ENCODE peak calls at places on chromosome 10, in eight cellular contexts. One of them, this sample, is unnamed.

GRCh38 chr10:119090026-119090808 is 9.6 kb upstream of the EIF3A start:
- DNase-seq in astrocyte: no peak
- DNase-seq in breast epithelium: no peak
- DNase-seq in adrenal gland: no peak
- DNase-seq in CD4-positive, alpha-beta memory T cell: peak; percentile 79
- DNase-seq in adipocyte: no peak
- DNase-seq in psoas muscle: no peak
- DNase-seq in upper lobe of left lung: no peak
- DNase-seq in this sample: no peak

GRCh38 chr10:29200280-29200679 is 88.6 kb upstream of the LYZL1 start:
- DNase-seq in astrocyte: no peak
- DNase-seq in breast epithelium: no peak
- DNase-seq in adrenal gland: no peak
- DNase-seq in CD4-positive, alpha-beta memory T cell: no peak
- DNase-seq in adipocyte: peak; percentile 36
- DNase-seq in psoas muscle: no peak
- DNase-seq in upper lobe of left lung: no peak
- DNase-seq in this sample: no peak

GRCh38 chr10:335151-335800 is 200.0 kb downstream of the ZMYND11 start:
- DNase-seq in astrocyte: peak; percentile 11
- DNase-seq in breast epithelium: peak; percentile 28
- DNase-seq in adrenal gland: no peak
- DNase-seq in CD4-positive, alpha-beta memory T cell: no peak
- DNase-seq in adipocyte: no peak
- DNase-seq in psoas muscle: no peak
- DNase-seq in upper lobe of left lung: no peak
- DNase-seq in this sample: no peak

GRCh38 chr10:28179490-28180099 is 123.3 kb downstream of the MPP7 start:
- DNase-seq in astrocyte: peak; percentile 42
- DNase-seq in breast epithelium: no peak
- DNase-seq in adrenal gland: peak; percentile 40
- DNase-seq in CD4-positive, alpha-beta memory T cell: peak; percentile 54
- DNase-seq in adipocyte: peak; percentile 88
- DNase-seq in psoas muscle: no peak
- DNase-seq in upper lobe of left lung: no peak
- DNase-seq in this sample: peak; percentile 21

GRCh38 chr10:16965242-16965620 is 148.0 kb upstream of the RSU1 start:
- DNase-seq in astrocyte: no peak
- DNase-seq in breast epithelium: no peak
- DNase-seq in adrenal gland: no peak
- DNase-seq in CD4-positive, alpha-beta memory T cell: no peak
- DNase-seq in adipocyte: no peak
- DNase-seq in psoas muscle: no peak
- DNase-seq in upper lobe of left lung: no peak
- DNase-seq in this sample: no peak

GRCh38 chr10:118238573-118239240 is 103.4 kb downstream of the FAM204A start:
- DNase-seq in astrocyte: no peak
- DNase-seq in breast epithelium: no peak
- DNase-seq in adrenal gland: peak; percentile 38
- DNase-seq in CD4-positive, alpha-beta memory T cell: no peak
- DNase-seq in adipocyte: peak; percentile 14
- DNase-seq in psoas muscle: no peak
- DNase-seq in upper lobe of left lung: no peak
- DNase-seq in this sample: no peak

GRCh38 chr10:119006451-119007210 is 22.9 kb upstream of the NANOS1 start:
- DNase-seq in astrocyte: peak; percentile 99
- DNase-seq in breast epithelium: peak; percentile 72
- DNase-seq in adrenal gland: peak; percentile 93
- DNase-seq in CD4-positive, alpha-beta memory T cell: no peak
- DNase-seq in adipocyte: peak; percentile 96
- DNase-seq in psoas muscle: peak; percentile 75
- DNase-seq in upper lobe of left lung: no peak
- DNase-seq in this sample: no peak

GRCh38 chr10:42112331-42113157 is 525.8 kb downstream of the ZNF33B start:
- DNase-seq in astrocyte: no peak
- DNase-seq in breast epithelium: no peak
- DNase-seq in adrenal gland: no peak
- DNase-seq in CD4-positive, alpha-beta memory T cell: no peak
- DNase-seq in adipocyte: no peak
- DNase-seq in psoas muscle: no peak
- DNase-seq in upper lobe of left lung: peak; percentile 43
- DNase-seq in this sample: no peak

GRCh38 chr10:88281592-88282268 is 301.4 kb downstream of the RNLS start:
- DNase-seq in astrocyte: peak; percentile 87
- DNase-seq in breast epithelium: no peak
- DNase-seq in adrenal gland: no peak
- DNase-seq in CD4-positive, alpha-beta memory T cell: no peak
- DNase-seq in adipocyte: peak; percentile 70
- DNase-seq in psoas muscle: no peak
- DNase-seq in upper lobe of left lung: no peak
- DNase-seq in this sample: no peak

GRCh38 chr10:71279590-71280170 is 39.4 kb upstream of the SLC29A3 start:
- DNase-seq in astrocyte: no peak
- DNase-seq in breast epithelium: no peak
- DNase-seq in adrenal gland: no peak
- DNase-seq in CD4-positive, alpha-beta memory T cell: no peak
- DNase-seq in adipocyte: no peak
- DNase-seq in psoas muscle: no peak
- DNase-seq in upper lobe of left lung: peak; percentile 74
- DNase-seq in this sample: no peak

DNA sequence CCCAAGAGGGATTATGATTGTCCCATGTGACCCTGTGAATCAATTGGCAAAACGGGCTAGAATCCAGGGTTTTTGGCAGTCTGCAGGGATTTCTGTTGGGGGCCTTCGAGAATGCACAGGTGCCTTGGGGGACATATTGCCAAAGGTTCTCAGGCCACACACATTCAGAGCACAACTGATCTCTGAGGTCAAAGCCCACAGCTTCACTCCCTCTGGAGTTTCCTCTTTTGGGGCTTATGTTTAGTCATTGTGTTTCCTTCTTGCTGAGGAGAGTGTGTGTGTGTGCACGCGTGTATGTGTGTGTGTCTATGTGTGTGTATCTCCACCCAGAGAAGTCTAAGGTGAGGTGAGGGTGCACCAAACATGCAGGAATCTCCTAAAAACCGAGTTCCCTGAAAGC is 8.8 kb downstream of the PPIF start:
- DNase-seq in astrocyte: no peak
- DNase-seq in breast epithelium: no peak
- DNase-seq in adrenal gland: no peak
- DNase-seq in CD4-positive, alpha-beta memory T cell: no peak
- DNase-seq in adipocyte: no peak
- DNase-seq in psoas muscle: no peak
- DNase-seq in upper lobe of left lung: no peak
- DNase-seq in this sample: no peak
- H3K36me3 ChIP-seq in astrocyte: peaks cover 29% of the 10 kb centered on the region
- H3K36me3 ChIP-seq in breast epithelium: peaks cover 10% of the 10 kb centered on the region
- H3K36me3 ChIP-seq in adrenal gland: no peaks in the 10 kb centered on the region
- H3K36me3 ChIP-seq in CD4-positive, alpha-beta memory T cell: peaks cover 28% of the 10 kb centered on the region
- H3K36me3 ChIP-seq in adipocyte: peaks cover 53% of the 10 kb centered on the region
- H3K36me3 ChIP-seq in psoas muscle: peaks cover 3% of the 10 kb centered on the region
- H3K36me3 ChIP-seq in upper lobe of left lung: peaks cover 43% of the 10 kb centered on the region
- H3K36me3 ChIP-seq in this sample: peaks cover 17% of the 10 kb centered on the region

GRCh38 chr10:3077506-3077905 is 10.2 kb downstream of the PFKP start:
- DNase-seq in astrocyte: no peak
- DNase-seq in breast epithelium: no peak
- DNase-seq in adrenal gland: no peak
- DNase-seq in CD4-positive, alpha-beta memory T cell: no peak
- DNase-seq in adipocyte: no peak
- DNase-seq in psoas muscle: no peak
- DNase-seq in upper lobe of left lung: no peak
- DNase-seq in this sample: no peak

GRCh38 chr10:3076138-3076537 is 8.8 kb downstream of the PFKP start:
- DNase-seq in astrocyte: no peak
- DNase-seq in breast epithelium: no peak
- DNase-seq in adrenal gland: no peak
- DNase-seq in CD4-positive, alpha-beta memory T cell: no peak
- DNase-seq in adipocyte: no peak
- DNase-seq in psoas muscle: no peak
- DNase-seq in upper lobe of left lung: peak; percentile 65
- DNase-seq in this sample: no peak

GRCh38 chr10:3080608-3081007 is 13.3 kb downstream of the PFKP start:
- DNase-seq in astrocyte: no peak
- DNase-seq in breast epithelium: peak; percentile 20
- DNase-seq in adrenal gland: no peak
- DNase-seq in CD4-positive, alpha-beta memory T cell: no peak
- DNase-seq in adipocyte: no peak
- DNase-seq in psoas muscle: no peak
- DNase-seq in upper lobe of left lung: no peak
- DNase-seq in this sample: no peak

GRCh38 chr10:3074985-3075600 is 7.7 kb downstream of the PFKP start:
- DNase-seq in astrocyte: no peak
- DNase-seq in breast epithelium: no peak
- DNase-seq in adrenal gland: no peak
- DNase-seq in CD4-positive, alpha-beta memory T cell: no peak
- DNase-seq in adipocyte: no peak
- DNase-seq in psoas muscle: no peak
- DNase-seq in upper lobe of left lung: no peak
- DNase-seq in this sample: no peak

GRCh38 chr10:3077940-3078630 is 10.7 kb downstream of the PFKP start:
- DNase-seq in astrocyte: no peak
- DNase-seq in breast epithelium: peak; percentile 5
- DNase-seq in adrenal gland: no peak
- DNase-seq in CD4-positive, alpha-beta memory T cell: no peak
- DNase-seq in adipocyte: no peak
- DNase-seq in psoas muscle: no peak
- DNase-seq in upper lobe of left lung: no peak
- DNase-seq in this sample: no peak
- H3K36me3 ChIP-seq in astrocyte: peaks cover 10% of the 10 kb centered on the region
- H3K36me3 ChIP-seq in breast epithelium: no peaks in the 10 kb centered on the region
- H3K36me3 ChIP-seq in adrenal gland: no peaks in the 10 kb centered on the region
- H3K36me3 ChIP-seq in CD4-positive, alpha-beta memory T cell: peaks cover 9% of the 10 kb centered on the region
- H3K36me3 ChIP-seq in adipocyte: no peaks in the 10 kb centered on the region
- H3K36me3 ChIP-seq in psoas muscle: no peaks in the 10 kb centered on the region
- H3K36me3 ChIP-seq in upper lobe of left lung: no peaks in the 10 kb centered on the region
- H3K36me3 ChIP-seq in this sample: peaks cover 16% of the 10 kb centered on the region

DNA sequence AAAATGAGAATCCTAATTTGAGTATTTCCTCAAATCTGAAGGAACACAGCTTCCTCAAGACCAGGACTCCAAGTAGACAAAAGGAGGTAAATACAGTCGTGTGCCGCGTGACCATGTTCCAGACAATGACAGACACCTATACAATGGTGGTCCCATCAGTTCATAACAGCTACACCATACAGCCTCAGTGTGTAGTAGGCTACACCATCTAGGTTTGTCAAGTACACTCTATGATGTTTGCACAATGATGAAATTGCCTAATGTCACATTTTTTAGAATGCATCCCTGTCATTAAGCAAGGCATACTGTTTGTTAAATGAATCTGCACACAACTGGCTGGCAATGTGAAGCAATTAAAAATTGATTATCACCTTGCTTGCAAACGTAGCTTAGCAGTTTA is 107.9 kb downstream of the PROSER2 start:
- DNase-seq in astrocyte: no peak
- DNase-seq in breast epithelium: no peak
- DNase-seq in adrenal gland: no peak
- DNase-seq in CD4-positive, alpha-beta memory T cell: no peak
- DNase-seq in adipocyte: no peak
- DNase-seq in psoas muscle: no peak
- DNase-seq in upper lobe of left lung: no peak
- DNase-seq in this sample: no peak
- H3K36me3 ChIP-seq in astrocyte: peaks cover 43% of the 10 kb centered on the region
- H3K36me3 ChIP-seq in breast epithelium: no peaks in the 10 kb centered on the region
- H3K36me3 ChIP-seq in adrenal gland: no peaks in the 10 kb centered on the region
- H3K36me3 ChIP-seq in CD4-positive, alpha-beta memory T cell: peaks cover 55% of the 10 kb centered on the region
- H3K36me3 ChIP-seq in adipocyte: peaks cover 66% of the 10 kb centered on the region
- H3K36me3 ChIP-seq in psoas muscle: peaks cover 27% of the 10 kb centered on the region
- H3K36me3 ChIP-seq in upper lobe of left lung: peaks cover 88% of the 10 kb centered on the region
- H3K36me3 ChIP-seq in this sample: no peaks in the 10 kb centered on the region

GRCh38 chr10:13180788-13181187 is 19.4 kb downstream of the MCM10 start:
- DNase-seq in astrocyte: no peak
- DNase-seq in breast epithelium: no peak
- DNase-seq in adrenal gland: no peak
- DNase-seq in CD4-positive, alpha-beta memory T cell: no peak
- DNase-seq in adipocyte: no peak
- DNase-seq in psoas muscle: no peak
- DNase-seq in upper lobe of left lung: no peak
- DNase-seq in this sample: no peak
- H3K36me3 ChIP-seq in astrocyte: peaks cover 4% of the 10 kb centered on the region
- H3K36me3 ChIP-seq in breast epithelium: no peaks in the 10 kb centered on the region
- H3K36me3 ChIP-seq in adrenal gland: no peaks in the 10 kb centered on the region
- H3K36me3 ChIP-seq in CD4-positive, alpha-beta memory T cell: no peaks in the 10 kb centered on the region
- H3K36me3 ChIP-seq in adipocyte: no peaks in the 10 kb centered on the region
- H3K36me3 ChIP-seq in psoas muscle: no peaks in the 10 kb centered on the region
- H3K36me3 ChIP-seq in upper lobe of left lung: no peaks in the 10 kb centered on the region
- H3K36me3 ChIP-seq in this sample: no peaks in the 10 kb centered on the region

GRCh38 chr10:102004376-102004775 is 51.6 kb downstream of the ARMH3 start:
- DNase-seq in astrocyte: peak; percentile 56
- DNase-seq in breast epithelium: no peak
- DNase-seq in adrenal gland: no peak
- DNase-seq in CD4-positive, alpha-beta memory T cell: no peak
- DNase-seq in adipocyte: peak; percentile 64
- DNase-seq in psoas muscle: no peak
- DNase-seq in upper lobe of left lung: no peak
- DNase-seq in this sample: no peak

GRCh38 chr10:101997803-101998202 is 58.2 kb downstream of the ARMH3 start:
- DNase-seq in astrocyte: peak; percentile 54
- DNase-seq in breast epithelium: no peak
- DNase-seq in adrenal gland: no peak
- DNase-seq in CD4-positive, alpha-beta memory T cell: no peak
- DNase-seq in adipocyte: no peak
- DNase-seq in psoas muscle: no peak
- DNase-seq in upper lobe of left lung: no peak
- DNase-seq in this sample: no peak

GRCh38 chr10:101995451-101996063 is 60.4 kb downstream of the ARMH3 start:
- DNase-seq in astrocyte: peak; percentile 78
- DNase-seq in breast epithelium: no peak
- DNase-seq in adrenal gland: no peak
- DNase-seq in CD4-positive, alpha-beta memory T cell: no peak
- DNase-seq in adipocyte: no peak
- DNase-seq in psoas muscle: no peak
- DNase-seq in upper lobe of left lung: no peak
- DNase-seq in this sample: no peak

GRCh38 chr10:102003541-102003940 is 52.4 kb downstream of the ARMH3 start:
- DNase-seq in astrocyte: no peak
- DNase-seq in breast epithelium: no peak
- DNase-seq in adrenal gland: no peak
- DNase-seq in CD4-positive, alpha-beta memory T cell: no peak
- DNase-seq in adipocyte: peak; percentile 56
- DNase-seq in psoas muscle: no peak
- DNase-seq in upper lobe of left lung: no peak
- DNase-seq in this sample: no peak

GRCh38 chr10:102001435-102002068 is 54.4 kb downstream of the ARMH3 start:
- DNase-seq in astrocyte: no peak
- DNase-seq in breast epithelium: no peak
- DNase-seq in adrenal gland: no peak
- DNase-seq in CD4-positive, alpha-beta memory T cell: no peak
- DNase-seq in adipocyte: no peak
- DNase-seq in psoas muscle: no peak
- DNase-seq in upper lobe of left lung: no peak
- DNase-seq in this sample: no peak
- H3K36me3 ChIP-seq in astrocyte: peaks cover 4% of the 10 kb centered on the region
- H3K36me3 ChIP-seq in breast epithelium: no peaks in the 10 kb centered on the region
- H3K36me3 ChIP-seq in adrenal gland: no peaks in the 10 kb centered on the region
- H3K36me3 ChIP-seq in CD4-positive, alpha-beta memory T cell: peaks cover 11% of the 10 kb centered on the region
- H3K36me3 ChIP-seq in adipocyte: peaks cover 35% of the 10 kb centered on the region
- H3K36me3 ChIP-seq in psoas muscle: peaks cover 21% of the 10 kb centered on the region
- H3K36me3 ChIP-seq in upper lobe of left lung: peaks cover 80% of the 10 kb centered on the region
- H3K36me3 ChIP-seq in this sample: peaks cover 90% of the 10 kb centered on the region

GRCh38 chr10:122242266-122242665 is 28.8 kb upstream of the BTBD16 start:
- DNase-seq in astrocyte: no peak
- DNase-seq in breast epithelium: no peak
- DNase-seq in adrenal gland: no peak
- DNase-seq in CD4-positive, alpha-beta memory T cell: no peak
- DNase-seq in adipocyte: no peak
- DNase-seq in psoas muscle: no peak
- DNase-seq in upper lobe of left lung: no peak
- DNase-seq in this sample: no peak
- H3K36me3 ChIP-seq in astrocyte: peaks cover 11% of the 10 kb centered on the region
- H3K36me3 ChIP-seq in breast epithelium: no peaks in the 10 kb centered on the region
- H3K36me3 ChIP-seq in adrenal gland: no peaks in the 10 kb centered on the region
- H3K36me3 ChIP-seq in CD4-positive, alpha-beta memory T cell: no peaks in the 10 kb centered on the region
- H3K36me3 ChIP-seq in adipocyte: peaks cover 48% of the 10 kb centered on the region
- H3K36me3 ChIP-seq in psoas muscle: peaks cover 6% of the 10 kb centered on the region
- H3K36me3 ChIP-seq in upper lobe of left lung: peaks cover 100% of the 10 kb centered on the region
- H3K36me3 ChIP-seq in this sample: peaks cover 23% of the 10 kb centered on the region

GRCh38 chr10:96695975-96696634 is 24.2 kb downstream of the PIK3AP1 start:
- DNase-seq in astrocyte: no peak
- DNase-seq in breast epithelium: no peak
- DNase-seq in adrenal gland: no peak
- DNase-seq in CD4-positive, alpha-beta memory T cell: no peak
- DNase-seq in adipocyte: no peak
- DNase-seq in psoas muscle: no peak
- DNase-seq in upper lobe of left lung: no peak
- DNase-seq in this sample: no peak
- H3K36me3 ChIP-seq in astrocyte: no peaks in the 10 kb centered on the region
- H3K36me3 ChIP-seq in breast epithelium: no peaks in the 10 kb centered on the region
- H3K36me3 ChIP-seq in adrenal gland: no peaks in the 10 kb centered on the region
- H3K36me3 ChIP-seq in CD4-positive, alpha-beta memory T cell: no peaks in the 10 kb centered on the region
- H3K36me3 ChIP-seq in adipocyte: no peaks in the 10 kb centered on the region
- H3K36me3 ChIP-seq in psoas muscle: no peaks in the 10 kb centered on the region
- H3K36me3 ChIP-seq in upper lobe of left lung: no peaks in the 10 kb centered on the region
- H3K36me3 ChIP-seq in this sample: no peaks in the 10 kb centered on the region